ENCODE peak calls at places on chromosomes 5 and 9, in ten cellular contexts. W is fibroblast of lung, Z is mucosa of descending colon, D is colonic mucosa, P is left lung, Q is cardiac muscle cell, S is heart right ventricle, B is heart left ventricle, J is neural progenitor cell, O is osteoblast. F is an unnamed sample.

GRCh38 chr5:122847687-122848081 is 2.3 kb downstream of the SNX24 start:
- DNase-seq in W (no peak), Z (no peak), D (no peak), P (no peak), Q (no peak), S (no peak), B (no peak), J (no peak), O (no peak), F (no peak)

GRCh38 chr9:109301012-109301411 is 19.8 kb downstream of the EPB41L4B start:
- DNase-seq in W (no peak), Z (no peak), D (no peak), P (no peak), Q (no peak), S (no peak), B (no peak), J (no peak), O (no peak), F (no peak)

GRCh38 chr9:110059461-110059860 is 148.5 kb downstream of the C9orf152 start:
- DNase-seq in W (no peak), Z (no peak), D (no peak), P (no peak), Q (no peak), S (no peak), B (no peak), J (no peak), O (no peak), F (no peak)

GRCh38 chr5:164680216-164680615 is 1174.8 kb downstream of the MAT2B start:
- DNase-seq in W (no peak), Z (no peak), D (no peak), P (no peak), Q (no peak), S (no peak), B (no peak), J (no peak), O (no peak), F (no peak)

GRCh38 chr5:179371681-179372675 is 26.7 kb upstream of the ADAMTS2 start:
- DNase-seq in W (no peak), Z (no peak), D (no peak), P (no peak), Q (no peak), S (no peak), B (no peak), J (no peak), O (peak; percentile 39), F (no peak)

GRCh38 chr9:95175523-95175922 is 142.0 kb downstream of the FANCC start:
- DNase-seq in W (no peak), Z (no peak), D (no peak), P (no peak), Q (no peak), S (no peak), B (no peak), J (no peak), O (no peak), F (no peak)

GRCh38 chr9:4077499-4078102 is 222.3 kb downstream of the GLIS3 start:
- DNase-seq in W (peak; percentile 76), Z (peak; percentile 93), D (peak; percentile 93), P (peak; percentile 82), Q (peak; percentile 95), S (peak; percentile 85), B (peak; percentile 78), J (peak; percentile 72), O (peak; percentile 84), F (peak; percentile 85)

GRCh38 chr9:37036237-37037136 is 2.4 kb upstream of the PAX5 start:
- DNase-seq in W (peak; percentile 18), Z (peak; percentile 61), D (peak; percentile 47), P (peak; percentile 85), Q (peak; percentile 37), S (peak; percentile 44), B (no peak), J (peak; percentile 72), O (peak; percentile 89), F (peak; percentile 65)

GRCh38 chr9:100377015-100377414 is 24.3 kb upstream of the TEX10 start:
- DNase-seq in W (peak; percentile 6), Z (no peak), D (no peak), P (no peak), Q (no peak), S (no peak), B (no peak), J (no peak), O (no peak), F (no peak)

GRCh38 chr5:61332369-61332745 is 299 bp downstream of the ZSWIM6 start:
- DNase-seq in W (no peak), Z (peak; percentile 40), D (no peak), P (peak; percentile 88), Q (peak; percentile 38), S (peak; percentile 56), B (peak; percentile 44), J (peak; percentile 79), O (peak; percentile 93), F (peak; percentile 39)

GRCh38 chr5:151183451-151184245 is 26.1 kb upstream of the ANXA6 start:
- DNase-seq in W (peak; percentile 10), Z (no peak), D (no peak), P (no peak), Q (no peak), S (no peak), B (no peak), J (no peak), O (no peak), F (no peak)

GRCh38 chr5:84080908-84081307 is 303.8 kb downstream of the EDIL3 start:
- DNase-seq in W (no peak), Z (peak; percentile 9), D (no peak), P (no peak), Q (no peak), S (no peak), B (no peak), J (no peak), O (no peak), F (no peak)

GRCh38 chr9:19149230-19149629 is 21.9 kb upstream of the PLIN2 start:
- DNase-seq in W (peak; percentile 75), Z (no peak), D (no peak), P (no peak), Q (peak; percentile 82), S (no peak), B (no peak), J (no peak), O (no peak), F (no peak)

GRCh38 chr9:96555567-96556386 is 63.9 kb downstream of the CDC14B start:
- DNase-seq in W (peak; percentile 52), Z (no peak), D (no peak), P (no peak), Q (peak; percentile 43), S (no peak), B (no peak), J (no peak), O (no peak), F (no peak)

GRCh38 chr9:94933429-94933828 is 206.9 kb downstream of the AOPEP start:
- DNase-seq in W (peak; percentile 79), Z (no peak), D (no peak), P (no peak), Q (no peak), S (no peak), B (no peak), J (no peak), O (peak; percentile 90), F (no peak)

GRCh38 chr5:117131876-117132275 is 557.3 kb upstream of the SEMA6A start:
- DNase-seq in W (no peak), Z (no peak), D (no peak), P (no peak), Q (no peak), S (no peak), B (no peak), J (no peak), O (no peak), F (no peak)

GRCh38 chr5:45793638-45794532 is 97.7 kb upstream of the HCN1 start:
- DNase-seq in W (no peak), Z (no peak), D (no peak), P (no peak), Q (no peak), S (no peak), B (no peak), J (no peak), O (no peak), F (no peak)

GRCh38 chr5:2338686-2339085 is 412.8 kb downstream of the IRX2 start:
- DNase-seq in W (no peak), Z (no peak), D (no peak), P (no peak), Q (no peak), S (no peak), B (no peak), J (no peak), O (no peak), F (no peak)

GRCh38 chr5:62132279-62132678 is 173.7 kb upstream of the KIF2A start:
- DNase-seq in W (no peak), Z (no peak), D (no peak), P (no peak), Q (no peak), S (no peak), B (no peak), J (no peak), O (no peak), F (no peak)

GRCh38 chr5:135724475-135725065 is 109.9 kb upstream of the SLC25A48 start:
- DNase-seq in W (no peak), Z (no peak), D (no peak), P (no peak), Q (no peak), S (no peak), B (no peak), J (no peak), O (no peak), F (no peak)
- TF ChIP-seq CTCF in W (no peak), Z (no peak), D (no peak), P (no peak), Q (no peak), S (no peak), B (no peak), J (no peak), O (no peak), F (no peak)

GRCh38 chr9:79574166-79574565 is 2.4 kb downstream of the TLE4 start:
- DNase-seq in W (no peak), Z (no peak), D (no peak), P (no peak), Q (no peak), S (no peak), B (no peak), J (no peak), O (no peak), F (no peak)
- H3K4me3 ChIP-seq in W (peak overlapping the region; percentile 77), Z (no peak overlapping the region), D (peak overlapping the region; percentile 93), P (peak overlapping the region; percentile 86), Q (peak overlapping the region; percentile 94), S (peak overlapping the region; percentile 98), B (peak overlapping the region; percentile 94), J (peak overlapping the region; percentile 96), O (peak overlapping the region; percentile 85), F (peak overlapping the region; percentile 92)

GRCh38 chr5:7876867-7877266 is 7.9 kb downstream of the MTRR start:
- DNase-seq in W (peak; percentile 71), Z (no peak), D (no peak), P (no peak), Q (peak; percentile 32), S (no peak), B (no peak), J (no peak), O (peak; percentile 81), F (no peak)
- H3K36me3 ChIP-seq in W (peaks cover 10% of the 10 kb centered on the region), Z (no peaks in the 10 kb centered on the region), D (peaks cover 11% of the 10 kb centered on the region), P (peaks cover 70% of the 10 kb centered on the region), Q (peaks cover 30% of the 10 kb centered on the region), S (peaks cover 96% of the 10 kb centered on the region), B (peaks cover 85% of the 10 kb centered on the region), J (peaks cover 17% of the 10 kb centered on the region), O (peaks cover 43% of the 10 kb centered on the region), F (peaks cover 12% of the 10 kb centered on the region)

DNA sequence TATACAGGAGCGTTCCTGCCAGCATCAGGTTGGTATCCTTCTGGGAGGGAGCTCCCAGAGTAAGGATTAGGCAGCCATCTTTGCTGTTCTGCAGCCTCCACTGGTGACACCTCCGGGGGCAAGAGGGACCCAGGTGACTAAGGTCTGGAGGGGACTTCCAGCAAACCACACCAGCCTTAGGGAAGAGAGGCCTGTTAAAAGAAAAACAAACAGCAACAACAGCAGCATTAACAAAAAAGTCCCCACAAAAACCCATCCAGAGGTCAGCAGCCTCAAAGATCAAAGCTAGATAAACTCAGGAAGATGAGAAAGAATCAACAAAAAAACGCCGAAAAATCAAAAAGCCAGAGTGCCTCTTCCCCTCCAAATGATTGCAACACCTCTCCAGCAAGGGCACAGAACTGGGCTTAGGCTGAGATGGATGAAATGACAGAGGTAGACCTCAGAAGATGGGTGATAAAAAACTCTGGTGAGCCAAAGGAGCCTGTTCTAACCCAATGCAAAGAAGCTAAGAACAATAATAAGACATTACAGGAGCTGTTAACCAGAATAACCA is 388.2 kb downstream of the SPATA31D1 start:
- DNase-seq in W (no peak), Z (no peak), D (no peak), P (no peak), Q (no peak), S (no peak), B (no peak), J (no peak), O (no peak), F (no peak)
- TF ChIP-seq CTCF in W (no peak), Z (no peak), D (no peak), P (no peak), Q (no peak), S (no peak), B (no peak), J (no peak), O (no peak), F (no peak)

F was measured in transverse colon.